ENCODE peak calls at places on chromosome 9, in ten cellular contexts. Z is SK-N-SH, C is psoas muscle, N is astrocyte, G is uterus, U is K562, O is heart right ventricle, T is PC-9, E is A549, Y is endothelial cell of umbilical vein. W is an unnamed sample. For H3K4me1, the result is how much of the 10 kb centered on the place peaks cover.

GRCh38 chr9:133782157-133783130 is 44.3 kb upstream of the SARDH start:
- DNase-seq in Z (peak), U (peak), G (peak), O (peak), C (peak), E (peak), T (peak), Y (peak), N (peak), W (peak)

GRCh38 chr9:892123-892522 is 50.6 kb downstream of the DMRT1 start:
- DNase-seq in E (no peak), G (no peak), O (no peak), Y (no peak), N (no peak), T (no peak), U (no peak), Z (no peak), C (no peak), W (no peak)

GRCh38 chr9:110978516-110978915 is 59.8 kb downstream of the LPAR1 start:
- DNase-seq in Y (no peak), O (no peak), T (no peak), U (no peak), Z (no peak), C (no peak), N (no peak), G (no peak), E (no peak), W (no peak)

GRCh38 chr9:114189823-114190562 is 34.7 kb downstream of the COL27A1 start:
- DNase-seq in G (no peak), E (no peak), N (no peak), Z (no peak), Y (no peak), U (no peak), T (no peak), O (no peak), C (no peak), W (no peak)

GRCh38 chr9:2066312-2067273 is 51.4 kb downstream of the SMARCA2 start:
- DNase-seq in O (no peak), U (no peak), C (no peak), Z (no peak), E (no peak), T (no peak), G (no peak), Y (peak), N (peak), W (no peak)

GRCh38 chr9:6096821-6097220 is 81.4 kb upstream of the RANBP6 start:
- DNase-seq in Z (no peak), N (peak), O (no peak), E (no peak), G (no peak), U (no peak), C (no peak), T (no peak), Y (peak), W (no peak)

GRCh38 chr9:26954050-26954508 is 2.1 kb upstream of the IFT74 start:
- DNase-seq in C (no peak), G (no peak), Z (no peak), N (no peak), O (no peak), U (peak), Y (no peak), T (no peak), E (no peak), W (no peak)

GRCh38 chr9:5441043-5441442 is 3.3 kb upstream of the PLGRKT start:
- DNase-seq in C (no peak), O (no peak), T (no peak), E (no peak), N (peak), G (no peak), U (no peak), Z (no peak), Y (no peak), W (no peak)

DNA sequence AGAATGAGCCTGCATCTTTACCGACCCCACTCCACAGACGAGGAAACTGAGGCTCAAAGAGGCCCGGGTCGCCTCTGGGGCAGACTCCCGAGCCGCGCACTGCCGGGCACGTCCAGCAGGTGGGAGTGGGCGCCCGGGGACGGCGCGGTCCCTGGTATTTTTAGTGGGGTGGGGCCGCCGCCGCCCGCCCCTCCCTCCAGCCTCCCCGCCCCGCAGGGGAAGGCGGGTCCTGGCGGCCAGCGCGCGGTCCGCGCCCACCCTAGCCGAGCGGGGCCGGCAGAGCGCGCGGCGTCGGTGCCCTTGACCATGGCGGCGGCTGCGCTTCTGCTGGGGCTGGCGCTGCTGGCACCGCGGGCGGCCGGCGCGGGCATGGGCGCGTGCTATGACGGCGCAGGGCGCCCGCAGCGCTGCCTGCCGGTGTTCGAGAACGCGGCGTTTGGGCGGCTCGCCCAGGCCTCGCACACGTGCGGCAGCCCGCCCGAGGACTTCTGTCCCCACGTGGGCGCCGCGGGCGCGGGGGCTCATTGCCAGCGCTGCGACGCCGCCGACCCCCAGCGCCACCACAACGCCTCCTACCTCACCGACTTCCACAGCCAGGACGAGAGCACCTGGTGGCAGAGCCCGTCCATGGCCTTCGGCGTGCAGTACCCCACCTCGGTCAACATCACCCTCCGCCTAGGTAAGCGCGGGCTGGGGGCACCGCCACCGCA is at the start of gene LAMC3:
- DNase-seq in Z (peak), N (no peak), O (no peak), G (no peak), C (no peak), T (peak), Y (no peak), U (peak), E (peak), W (no peak)
- TF ChIP-seq CTCF in Z (peak), N (no peak), O (peak), G (no peak), C (no peak), T (no peak), Y (peak), U (no peak), E (peak), W (no peak)

DNA sequence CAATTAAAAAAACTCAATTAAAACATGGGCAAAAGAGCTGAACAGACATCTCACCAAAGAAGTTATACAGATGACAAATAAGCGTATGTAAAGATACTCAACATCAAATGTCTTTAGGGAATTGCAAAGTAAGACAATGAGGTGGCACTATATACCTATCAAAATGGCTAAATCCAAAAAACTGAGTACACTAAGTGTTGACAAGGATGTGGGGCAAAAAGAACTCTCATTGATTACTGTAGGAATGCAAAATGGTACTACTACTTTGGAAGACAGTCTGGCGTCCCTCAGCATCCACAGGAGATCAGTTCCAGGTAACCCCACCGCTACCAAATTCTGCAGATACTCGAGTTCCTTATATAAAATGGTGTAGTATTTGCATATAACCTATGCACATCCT is 198.1 kb downstream of the DAB2IP start:
- DNase-seq in N (no peak), C (no peak), Z (no peak), U (no peak), Y (no peak), G (no peak), T (no peak), O (no peak), E (no peak), W (no peak)
- H3K4me1 ChIP-seq in N (under half), C (under half), Z (under half), U (under half), Y (under half), G (under half), T (under half), O (under half), E (under half), W (under half)

GRCh38 chr9:75019022-75019421 is 9.1 kb downstream of the CARNMT1 start:
- DNase-seq in Y (no peak), C (no peak), Z (no peak), E (no peak), T (no peak), G (no peak), O (no peak), U (no peak), N (no peak), W (no peak)

GRCh38 chr9:75027187-75028107 is 646 bp downstream of the CARNMT1 start:
- DNase-seq in N (peak), E (peak), Y (peak), T (peak), C (peak), Z (peak), U (peak), O (peak), G (peak), W (peak)

GRCh38 chr9:75023846-75024245 is 4.2 kb downstream of the CARNMT1 start:
- DNase-seq in Z (no peak), O (no peak), Y (no peak), T (no peak), C (no peak), E (no peak), U (no peak), N (no peak), G (no peak), W (no peak)
- TF ChIP-seq CTCF in Z (no peak), O (no peak), Y (no peak), T (no peak), C (no peak), E (no peak), U (no peak), N (no peak), G (no peak), W (no peak)

GRCh38 chr9:124266826-124267201 is 9.1 kb downstream of the NEK6 start:
- DNase-seq in N (no peak), O (no peak), T (no peak), Y (no peak), Z (no peak), C (no peak), E (no peak), U (no peak), G (no peak), W (no peak)
- H3K4me1 ChIP-seq in N (half or more), O (half or more), T (under half), Y (half or more), Z (under half), C (under half), E (half or more), U (under half), G (under half), W (half or more)

DNA sequence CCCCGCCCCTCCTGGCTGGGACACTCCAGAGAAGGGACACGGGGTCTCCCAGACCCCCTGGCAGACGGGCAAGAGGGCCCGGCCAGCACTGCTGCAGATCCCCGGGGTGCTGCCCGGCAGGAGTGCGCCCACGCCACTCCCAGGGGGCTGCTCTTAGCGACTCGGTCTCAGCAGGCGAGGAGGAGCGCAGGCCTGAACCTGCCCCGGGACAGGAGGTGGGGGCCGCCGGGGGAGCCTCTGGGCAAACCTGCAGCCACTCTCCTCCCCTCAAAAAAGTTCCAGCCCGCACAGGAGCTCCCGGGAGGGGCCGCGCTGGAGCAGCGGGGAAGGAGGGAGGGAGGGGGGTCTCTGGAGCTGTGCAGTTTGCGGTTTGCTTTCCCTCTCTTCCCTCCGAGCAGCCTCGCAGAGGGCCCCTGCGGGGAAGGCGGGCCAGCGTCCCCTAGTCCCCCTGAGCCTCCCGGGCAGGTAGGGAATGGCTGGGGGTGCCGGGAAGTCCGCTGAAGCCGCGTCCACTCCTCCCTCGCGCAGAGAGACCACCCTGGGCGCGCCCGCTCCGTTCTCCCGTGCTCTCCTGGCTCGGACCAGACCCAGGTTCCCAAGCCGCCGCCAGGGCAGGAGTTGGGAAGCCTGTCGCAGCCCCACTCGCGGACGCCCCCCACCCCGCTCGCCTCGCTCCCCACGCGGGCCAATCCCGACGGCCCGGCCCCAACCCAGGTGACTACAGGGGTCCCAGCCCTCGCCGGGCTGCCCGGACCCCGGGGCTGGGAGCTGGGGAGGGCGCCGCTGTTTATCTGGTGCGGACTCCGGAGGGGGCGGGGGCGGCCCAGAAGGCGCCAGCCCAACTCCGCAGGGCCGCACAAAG is 44.2 kb downstream of the NACC2 start:
- DNase-seq in O (no peak), G (no peak), Z (peak), T (no peak), N (no peak), Y (peak), C (no peak), E (no peak), U (no peak), W (peak)
- TF ChIP-seq CTCF in O (peak), G (no peak), Z (peak), T (no peak), N (no peak), Y (no peak), C (no peak), E (no peak), U (no peak), W (no peak)

DNA sequence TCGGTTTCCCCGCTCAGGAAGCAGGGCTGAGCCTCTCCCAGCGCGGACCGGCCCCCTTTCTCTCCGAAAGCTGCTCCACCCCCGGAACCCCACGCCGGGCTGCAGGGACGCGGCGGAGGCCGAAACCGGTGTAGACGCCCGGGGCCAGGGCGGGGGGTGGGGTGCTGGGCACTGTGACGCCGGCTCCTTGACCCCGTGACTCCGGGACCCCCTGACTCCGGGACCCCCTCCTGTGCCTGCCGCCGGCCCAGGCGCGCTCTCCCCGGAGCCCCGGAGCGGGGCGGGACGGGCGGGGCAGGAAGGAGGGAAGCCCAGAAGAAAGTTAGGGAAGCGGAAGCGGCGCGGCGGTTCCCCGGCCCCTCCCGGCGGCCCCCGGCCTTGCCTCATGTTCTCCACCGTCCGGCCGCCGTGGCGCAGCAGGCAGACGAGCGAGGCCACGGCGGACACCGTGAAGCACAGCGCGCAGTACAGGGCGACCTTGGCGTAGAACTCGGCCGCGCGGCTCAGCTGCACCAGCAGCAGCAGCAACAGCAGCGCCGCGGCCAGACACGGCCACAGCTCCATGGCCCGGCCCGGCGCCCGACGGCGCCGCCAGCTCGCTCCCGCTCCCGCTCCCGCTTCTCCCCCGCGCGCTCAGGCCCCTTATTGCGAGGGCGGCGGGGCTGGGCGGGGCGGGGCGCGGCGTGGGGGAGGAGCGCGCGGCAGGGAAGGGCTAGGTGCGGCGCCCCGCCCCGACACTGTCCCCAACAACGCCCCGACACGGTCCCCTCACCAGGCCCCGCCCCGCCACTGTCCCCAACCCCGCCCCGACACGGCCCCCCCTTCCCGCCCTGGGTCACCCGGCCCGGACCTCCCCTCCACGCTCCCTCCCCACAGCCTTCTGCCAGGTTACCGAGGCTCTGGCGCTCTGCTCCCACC is at the start of gene AGPAT2:
- DNase-seq in O (peak), G (peak), E (peak), C (peak), U (peak), T (peak), N (peak), Z (peak), Y (peak), W (peak)
- H3K4me1 ChIP-seq in O (half or more), G (under half), E (under half), C (under half), U (half or more), T (under half), N (under half), Z (under half), Y (under half), W (under half)

GRCh38 chr9:87148391-87149237 is 201.3 kb upstream of the GAS1 start:
- DNase-seq in E (no peak), U (peak), O (peak), C (peak), Z (peak), N (peak), Y (peak), T (peak), G (peak), W (peak)
- TF ChIP-seq CTCF in E (no peak), U (no peak), O (peak), C (no peak), Z (no peak), N (no peak), Y (no peak), T (no peak), G (peak), W (no peak)

GRCh38 chr9:70054546-70054945 is 10.9 kb downstream of the MAMDC2 start:
- DNase-seq in Z (no peak), U (no peak), T (no peak), Y (peak), C (no peak), G (no peak), N (no peak), O (no peak), E (no peak), W (no peak)

GRCh38 chr9:70049672-70050271 is 6.1 kb downstream of the MAMDC2 start:
- DNase-seq in Z (no peak), E (no peak), T (peak), U (no peak), O (peak), Y (no peak), N (no peak), C (peak), G (peak), W (peak)

GRCh38 chr9:70053864-70054263 is 10.2 kb downstream of the MAMDC2 start:
- DNase-seq in Z (no peak), G (no peak), Y (peak), C (no peak), O (no peak), N (no peak), U (no peak), T (peak), E (no peak), W (no peak)

GRCh38 chr9:70055867-70056266 is 12.2 kb downstream of the MAMDC2 start:
- DNase-seq in G (no peak), Y (no peak), Z (no peak), T (no peak), O (no peak), C (no peak), N (no peak), E (no peak), U (no peak), W (no peak)

GRCh38 chr9:70052768-70053167 is 9.1 kb downstream of the MAMDC2 start:
- DNase-seq in U (no peak), N (no peak), Z (no peak), T (no peak), C (no peak), G (no peak), O (no peak), Y (no peak), E (no peak), W (no peak)
- H3K4me1 ChIP-seq in U (under half), N (under half), Z (under half), T (half or more), C (under half), G (under half), O (under half), Y (under half), E (under half), W (under half)

GRCh38 chr9:130058154-130058553 is 4.4 kb downstream of the GPR107 start:
- DNase-seq in E (peak), G (no peak), N (no peak), O (no peak), Z (peak), C (no peak), U (peak), Y (no peak), T (no peak), W (no peak)

GRCh38 chr9:130060296-130060695 is 6.6 kb downstream of the GPR107 start:
- DNase-seq in T (no peak), C (no peak), Y (no peak), Z (no peak), U (no peak), G (no peak), N (no peak), E (no peak), O (no peak), W (no peak)

GRCh38 chr9:130062750-130063149 is 9.0 kb downstream of the GPR107 start:
- DNase-seq in G (no peak), Y (no peak), U (no peak), O (no peak), C (no peak), T (no peak), N (no peak), E (no peak), Z (no peak), W (no peak)

GRCh38 chr9:130054820-130055219 is 1.1 kb downstream of the GPR107 start:
- DNase-seq in C (no peak), T (no peak), Z (no peak), O (no peak), N (no peak), Y (no peak), E (no peak), G (no peak), U (no peak), W (no peak)

DNA sequence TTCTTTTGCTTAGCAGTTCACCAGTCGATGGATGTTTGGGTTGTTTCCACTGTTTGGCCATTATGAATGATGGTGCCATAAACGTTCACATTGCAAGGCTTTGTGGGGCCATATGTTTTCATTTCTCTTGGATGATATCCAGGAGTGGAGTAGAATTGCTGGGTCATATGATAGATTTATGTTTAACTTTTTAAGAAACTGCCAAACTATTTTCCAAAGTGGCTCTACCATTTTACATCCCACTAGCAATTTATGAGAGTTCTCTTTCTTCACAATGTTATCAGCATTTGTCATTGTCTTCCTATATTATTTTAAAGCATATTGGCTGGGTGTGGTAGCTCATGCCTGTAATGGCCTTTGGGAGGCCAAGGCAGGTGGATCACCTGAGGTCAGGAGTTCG is 5.2 kb downstream of the GPR107 start:
- DNase-seq in Z (no peak), U (no peak), G (no peak), O (no peak), C (no peak), Y (peak), E (no peak), N (no peak), T (no peak), W (peak)
- TF ChIP-seq CTCF in Z (no peak), U (no peak), G (no peak), O (no peak), C (no peak), Y (no peak), E (no peak), N (no peak), T (no peak), W (no peak)

DNA sequence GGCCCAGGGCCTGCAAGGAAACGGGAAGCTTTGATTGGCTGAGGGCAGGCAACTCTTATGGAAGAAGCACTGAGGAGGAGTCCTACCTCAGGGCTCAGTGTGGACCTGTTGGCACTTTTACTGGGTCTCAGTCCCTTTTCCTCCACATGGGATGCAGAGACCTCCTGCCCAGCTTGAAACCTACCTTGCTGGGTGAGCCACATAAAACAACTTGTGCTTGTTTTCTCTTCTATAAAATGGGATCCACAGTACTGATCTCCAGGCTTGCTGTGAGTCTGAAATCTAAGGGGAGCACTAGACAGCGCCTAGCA is 4.0 kb upstream of the SET start:
- DNase-seq in U (no peak), E (no peak), G (no peak), C (no peak), N (no peak), Y (no peak), O (no peak), Z (no peak), T (no peak), W (no peak)
- H3K4me1 ChIP-seq in U (under half), E (under half), G (under half), C (under half), N (under half), Y (under half), O (half or more), Z (under half), T (under half), W (under half)